ENCODE peak calls at places on chromosomes 4 and X, in six cellular contexts. U, E, F, Y, Z and Q are unnamed samples.

GRCh38 chrX:3659761-3660160 is 53.7 kb downstream of the PRKX start:
- DNase-seq in E (no peak), Z (no peak), Y (no peak), F (no peak), U (no peak), Q (no peak)

GRCh38 chrX:129540068-129540653 is at the start of gene OCRL:
- DNase-seq in E (no peak), Y (peak; percentile 79), F (peak; percentile 67), U (peak; percentile 85), Z (peak; percentile 84), Q (peak; percentile 80)

GRCh38 chr4:2934077-2934812 is 29.0 kb downstream of the NOP14 start:
- DNase-seq in F (peak; percentile 61), Z (peak; percentile 48), U (peak; percentile 88), Y (no peak), E (no peak), Q (peak; percentile 45)

GRCh38 chr4:3765271-3766206 is 646 bp upstream of the ADRA2C start:
- DNase-seq in Y (peak; percentile 57), U (no peak), Z (peak; percentile 90), E (no peak), F (no peak), Q (peak; percentile 78)

GRCh38 chr4:98614655-98615054 is 43.8 kb downstream of the TSPAN5 start:
- DNase-seq in F (no peak), Y (no peak), E (no peak), Z (no peak), U (no peak), Q (no peak)

GRCh38 chr4:1992468-1993168 is 16.2 kb downstream of the NELFA start:
- DNase-seq in Y (no peak), F (no peak), Z (peak; percentile 66), U (no peak), E (no peak), Q (no peak)

GRCh38 chrX:110132450-110133114 is 129.7 kb downstream of the TMEM164 start:
- DNase-seq in E (no peak), U (no peak), Z (no peak), F (no peak), Y (no peak), Q (no peak)

GRCh38 chr4:69092190-69092589 is 4.1 kb upstream of the UGT2B7 start:
- DNase-seq in E (peak; percentile 38), Z (no peak), F (no peak), U (no peak), Y (no peak), Q (no peak)

GRCh38 chrX:137587151-137587550 is 21.2 kb downstream of the ZIC3 start:
- DNase-seq in U (no peak), Y (no peak), F (no peak), Z (no peak), E (no peak), Q (no peak)

DNA sequence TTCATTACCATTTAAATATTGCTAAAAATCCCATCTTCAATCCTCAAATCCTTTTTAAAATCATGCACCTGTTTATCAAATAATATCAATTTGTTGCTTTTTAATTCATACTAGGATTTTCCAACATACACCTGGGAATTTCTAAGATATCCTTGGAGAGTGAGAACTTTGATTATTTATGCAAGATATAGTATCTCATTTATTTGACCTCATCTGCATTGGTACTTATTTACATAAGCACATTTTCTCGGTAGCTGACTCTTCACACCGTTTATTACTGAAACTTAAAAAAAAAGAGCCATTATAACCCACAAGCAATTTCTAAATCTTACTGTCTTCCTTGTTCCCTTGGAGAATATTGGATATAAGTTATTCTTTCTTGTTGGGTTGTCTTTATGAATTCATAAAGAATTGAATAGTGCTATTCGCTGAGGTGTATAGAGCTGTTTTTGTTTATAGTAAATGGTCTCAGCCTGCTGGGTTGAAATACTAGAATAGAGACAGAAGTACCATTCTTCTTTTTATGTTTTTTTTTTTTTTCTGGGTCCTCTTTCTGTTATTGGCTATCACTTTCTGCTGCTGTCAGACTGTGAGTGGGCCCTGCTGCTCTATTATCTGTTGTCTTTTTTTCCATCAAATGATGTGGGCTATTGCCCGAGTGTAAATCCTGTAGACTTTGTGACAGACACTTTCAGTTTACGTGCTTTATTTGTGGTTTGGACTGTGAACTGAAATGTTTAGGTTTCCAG is 2.9 kb downstream of the UGT8 start:
- DNase-seq in E (no peak), U (no peak), F (peak; percentile 30), Y (no peak), Z (no peak), Q (no peak)
- TF ChIP-seq CTCF in E (no peak), U (no peak), F (no peak), Y (no peak), Z (no peak), Q (no peak)

GRCh38 chr4:23923840-23924239 is 34.0 kb upstream of the PPARGC1A start:
- DNase-seq in E (no peak), Z (no peak), U (no peak), Y (peak; percentile 9), F (no peak), Q (no peak)
- TF ChIP-seq CTCF in E (no peak), Z (no peak), U (peak; percentile 9), Y (no peak), F (no peak), Q (no peak)

GRCh38 chrX:56783450-56783831 is 54.4 kb downstream of the NBDY start:
- DNase-seq in Y (no peak), Z (peak; percentile 77), E (no peak), U (peak; percentile 89), F (peak; percentile 79), Q (no peak)

GRCh38 chrX:56782362-56782761 is 53.3 kb downstream of the NBDY start:
- DNase-seq in F (no peak), Y (no peak), U (no peak), Z (no peak), E (no peak), Q (no peak)

GRCh38 chrX:56783996-56784620 is 55.1 kb downstream of the NBDY start:
- DNase-seq in F (no peak), Z (no peak), E (no peak), U (peak; percentile 32), Y (no peak), Q (no peak)

GRCh38 chrX:56784666-56785065 is 55.6 kb downstream of the NBDY start:
- DNase-seq in Y (no peak), F (no peak), Z (no peak), U (peak; percentile 33), E (no peak), Q (no peak)

DNA sequence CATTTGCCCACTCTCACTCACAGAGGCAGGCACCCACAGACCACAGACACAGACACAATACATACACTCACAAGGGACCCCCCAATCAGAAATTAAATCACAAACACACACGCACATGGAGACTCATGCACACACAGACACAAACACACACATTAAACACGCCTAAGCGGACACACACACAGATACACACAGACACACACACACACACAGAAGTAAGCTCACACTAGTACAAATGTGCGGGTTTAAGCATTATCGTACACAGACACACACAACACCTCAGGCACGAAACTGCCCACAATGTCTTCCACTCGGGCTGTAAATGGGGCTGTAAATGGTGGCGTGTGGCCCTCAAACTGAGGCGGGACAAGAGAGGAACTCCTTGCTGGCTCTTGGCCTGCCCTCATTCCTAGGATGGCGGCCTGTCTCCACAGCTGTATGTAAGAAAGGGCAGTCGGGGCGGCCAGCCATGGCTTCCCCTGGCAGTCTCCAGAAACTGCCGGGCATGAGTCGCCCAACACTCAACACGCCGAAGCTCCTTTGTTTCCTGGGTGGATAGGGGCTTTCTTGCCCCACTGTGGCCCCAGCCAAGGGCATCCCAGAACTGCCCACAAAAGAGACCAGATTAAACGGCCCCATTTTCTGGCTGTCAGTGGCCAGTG is 53.9 kb downstream of the NBDY start:
- DNase-seq in Z (no peak), Y (no peak), E (no peak), U (peak; percentile 80), F (no peak), Q (no peak)
- TF ChIP-seq CTCF in Z (no peak), Y (no peak), E (no peak), U (no peak), F (no peak), Q (no peak)

GRCh38 chr4:52107745-52108144 is 56.6 kb downstream of the SPATA18 start:
- DNase-seq in F (no peak), Z (no peak), E (no peak), Y (no peak), U (no peak), Q (no peak)
- TF ChIP-seq CTCF in F (peak; percentile 7), Z (peak; percentile 26), E (no peak), Y (no peak), U (no peak), Q (no peak)

GRCh38 chr4:18691431-18692200 is 670.1 kb upstream of the LCORL start:
- DNase-seq in F (no peak), Y (peak; percentile 17), Z (peak; percentile 9), U (no peak), E (no peak), Q (no peak)
- TF ChIP-seq CTCF in F (no peak), Y (no peak), Z (no peak), U (no peak), E (no peak), Q (no peak)

DNA sequence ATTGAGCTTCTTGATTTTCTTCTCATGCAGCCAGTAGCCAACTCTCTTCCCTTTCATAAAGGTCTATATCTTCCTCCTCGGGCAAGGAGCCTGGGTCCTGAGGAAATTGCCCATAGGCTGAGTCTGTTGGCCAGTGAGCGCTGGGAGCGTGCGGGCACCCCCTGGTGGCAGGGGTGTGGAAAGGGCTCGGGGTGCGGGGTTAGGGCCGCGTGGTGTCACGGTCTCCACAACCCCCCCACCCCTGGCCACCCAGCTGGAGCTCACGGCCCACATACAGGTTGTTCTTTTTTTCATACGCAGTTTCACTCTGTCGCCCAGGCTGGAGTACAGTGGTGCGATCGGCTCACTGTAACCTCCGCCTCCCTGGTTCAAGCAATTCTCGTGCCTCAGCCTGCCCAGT is 13.1 kb downstream of the RBM10 start:
- DNase-seq in U (no peak), E (no peak), Z (no peak), Y (no peak), F (no peak), Q (no peak)
- TF ChIP-seq CTCF in U (no peak), E (no peak), Z (no peak), Y (no peak), F (no peak), Q (no peak)